ENCODE peak calls at places on chromosomes 16 and 17, in nine cellular contexts. W, B, S, Q, D, Y, M, N and P are unnamed samples.

GRCh38 chr17:43356999-43357398 is 41.8 kb upstream of the ARL4D start:
- DNase-seq in W (peak), B (no peak), S (peak), Q (peak), D (no peak), Y (no peak), M (no peak), N (no peak), P (no peak)

GRCh38 chr17:64641499-64641898 is 20.6 kb downstream of the SMURF2 start:
- DNase-seq in W (peak), B (no peak), S (peak), Q (peak), D (no peak), Y (no peak), M (no peak), N (no peak), P (no peak)

GRCh38 chr16:57513371-57514102 is 22.8 kb downstream of the CCDC102A start:
- DNase-seq in W (no peak), B (no peak), S (no peak), Q (no peak), D (no peak), Y (no peak), M (no peak), N (no peak), P (peak)

GRCh38 chr16:81823111-81823510 is 44.0 kb downstream of the PLCG2 start:
- DNase-seq in W (no peak), B (no peak), S (no peak), Q (no peak), D (no peak), Y (no peak), M (peak), N (no peak), P (peak)

GRCh38 chr17:70961341-70961740 is 792.0 kb downstream of the KCNJ2 start:
- DNase-seq in W (no peak), B (no peak), S (no peak), Q (peak), D (no peak), Y (no peak), M (no peak), N (no peak), P (no peak)

GRCh38 chr17:34706029-34706428 is 126.6 kb downstream of the TMEM132E start:
- DNase-seq in W (no peak), B (peak), S (no peak), Q (peak), D (no peak), Y (no peak), M (no peak), N (no peak), P (no peak)

GRCh38 chr17:77919276-77919675 is 39.2 kb upstream of the TNRC6C start:
- DNase-seq in W (no peak), B (no peak), S (no peak), Q (no peak), D (no peak), Y (no peak), M (no peak), N (no peak), P (no peak)

GRCh38 chr17:2406903-2407790 is 6.3 kb upstream of the MNT start:
- DNase-seq in W (no peak), B (no peak), S (peak), Q (peak), D (no peak), Y (no peak), M (no peak), N (no peak), P (peak)

GRCh38 chr16:27455700-27456099 is 53.7 kb downstream of the IL21R start:
- DNase-seq in W (no peak), B (no peak), S (no peak), Q (peak), D (no peak), Y (no peak), M (no peak), N (no peak), P (peak)

GRCh38 chr17:16419074-16419928 is 3.9 kb downstream of the TRPV2 start:
- DNase-seq in W (peak), B (no peak), S (peak), Q (peak), D (no peak), Y (no peak), M (no peak), N (peak), P (no peak)

GRCh38 chr16:11016524-11016988 is 72.2 kb downstream of the CLEC16A start:
- DNase-seq in W (no peak), B (no peak), S (no peak), Q (no peak), D (no peak), Y (no peak), M (no peak), N (no peak), P (no peak)

GRCh38 chr17:81345211-81346089 is 49.8 kb upstream of the BAHCC1 start:
- DNase-seq in W (no peak), B (peak), S (peak), Q (peak), D (peak), Y (no peak), M (peak), N (no peak), P (peak)

GRCh38 chr17:9644910-9645751 is at the start of gene USP43:
- DNase-seq in W (no peak), B (peak), S (no peak), Q (no peak), D (no peak), Y (no peak), M (no peak), N (no peak), P (peak)

GRCh38 chr16:73113326-73113720 is 65.4 kb upstream of the ZFHX3 start:
- DNase-seq in W (no peak), B (no peak), S (peak), Q (no peak), D (no peak), Y (no peak), M (no peak), N (no peak), P (no peak)

GRCh38 chr17:1959871-1960569 is 65.1 kb downstream of the RTN4RL1 start:
- DNase-seq in W (no peak), B (no peak), S (no peak), Q (no peak), D (no peak), Y (no peak), M (no peak), N (no peak), P (no peak)

GRCh38 chr16:17173134-17173729 is 297.5 kb downstream of the XYLT1 start:
- DNase-seq in W (peak), B (no peak), S (peak), Q (no peak), D (peak), Y (no peak), M (peak), N (no peak), P (peak)

GRCh38 chr16:2985893-2986355 is 5.7 kb upstream of the PKMYT1 start:
- DNase-seq in W (no peak), B (no peak), S (no peak), Q (no peak), D (no peak), Y (no peak), M (no peak), N (no peak), P (no peak)

GRCh38 chr17:73969956-73970355 is 233.5 kb upstream of the RPL38 start:
- DNase-seq in W (no peak), B (no peak), S (no peak), Q (no peak), D (no peak), Y (no peak), M (peak), N (no peak), P (peak)

GRCh38 chr16:9077001-9077809 is 14.2 kb upstream of the HAPSTR1 start:
- DNase-seq in W (peak), B (no peak), S (no peak), Q (peak), D (no peak), Y (no peak), M (no peak), N (no peak), P (no peak)

GRCh38 chr17:79087428-79088143 is 13.0 kb downstream of the ENGASE start:
- DNase-seq in W (no peak), B (peak), S (no peak), Q (peak), D (no peak), Y (no peak), M (peak), N (peak), P (peak)

GRCh38 chr16:880471-881171 is 80.1 kb upstream of the GNG13 start:
- DNase-seq in W (no peak), B (no peak), S (no peak), Q (no peak), D (no peak), Y (no peak), M (no peak), N (no peak), P (peak)

GRCh38 chr17:28384281-28385036 is 13.0 kb downstream of the SARM1 start:
- DNase-seq in W (no peak), B (no peak), S (no peak), Q (no peak), D (no peak), Y (peak), M (no peak), N (no peak), P (peak)

GRCh38 chr17:61150686-61151299 is 248.8 kb upstream of the TBX2 start:
- DNase-seq in W (no peak), B (no peak), S (no peak), Q (no peak), D (no peak), Y (no peak), M (no peak), N (no peak), P (no peak)

GRCh38 chr16:85211247-85211910 is 99.1 kb upstream of the CIBAR2 start:
- DNase-seq in W (no peak), B (no peak), S (peak), Q (peak), D (no peak), Y (no peak), M (no peak), N (no peak), P (no peak)

GRCh38 chr16:82317411-82318168 is 147.6 kb upstream of the MPHOSPH6 start:
- DNase-seq in W (no peak), B (no peak), S (no peak), Q (no peak), D (no peak), Y (no peak), M (no peak), N (no peak), P (no peak)

GRCh38 chr17:10513284-10514067 is 4.9 kb downstream of the MYH1 start:
- DNase-seq in W (no peak), B (no peak), S (no peak), Q (no peak), D (no peak), Y (no peak), M (no peak), N (no peak), P (no peak)

GRCh38 chr17:51258756-51259573 is 884 bp downstream of the MBTD1 start:
- DNase-seq in W (no peak), B (no peak), S (no peak), Q (no peak), D (no peak), Y (no peak), M (peak), N (no peak), P (no peak)

GRCh38 chr17:82936768-82937171 is 96.9 kb upstream of the ZNF750 start:
- DNase-seq in W (no peak), B (no peak), S (no peak), Q (no peak), D (no peak), Y (no peak), M (no peak), N (no peak), P (peak)

GRCh38 chr17:56778898-56779297 is 54.8 kb downstream of the C17orf67 start:
- DNase-seq in W (no peak), B (no peak), S (no peak), Q (no peak), D (no peak), Y (no peak), M (no peak), N (no peak), P (no peak)

GRCh38 chr16:84616515-84616914 is 1.4 kb downstream of the COTL1 start:
- DNase-seq in W (no peak), B (no peak), S (no peak), Q (no peak), D (no peak), Y (no peak), M (no peak), N (no peak), P (no peak)

GRCh38 chr17:77245162-77245926 is 104.6 kb downstream of the SEC14L1 start:
- DNase-seq in W (no peak), B (no peak), S (no peak), Q (no peak), D (no peak), Y (no peak), M (no peak), N (no peak), P (no peak)

GRCh38 chr17:81601525-81602120 is 35.3 kb downstream of the NPLOC4 start:
- DNase-seq in W (no peak), B (peak), S (peak), Q (peak), D (no peak), Y (no peak), M (no peak), N (no peak), P (no peak)

GRCh38 chr17:42682400-42683384 is at the start of gene CNTNAP1:
- DNase-seq in W (no peak), B (peak), S (peak), Q (peak), D (no peak), Y (no peak), M (peak), N (no peak), P (no peak)